ENCODE peak calls at places on chromosome 22, in ten cellular contexts. R is tibial artery, V is left ventricle myocardium inferior, S is lung, M is H1, Q is HCT116, G is coronary artery, H is stomach, X is colonic mucosa, F is upper lobe of right lung. N is an unnamed sample.

GRCh38 chr22:48885919-48886305 is 941.8 kb downstream of the BRD1 start:
- DNase-seq in R (peak; percentile 45), V (peak; percentile 3), S (no peak), M (no peak), Q (no peak), G (peak; percentile 38), H (no peak), X (no peak), F (peak; percentile 44), N (no peak)

GRCh38 chr22:21076907-21077625 is 31.3 kb downstream of the LRRC74B start:
- DNase-seq in R (peak; percentile 51), V (no peak), S (no peak), M (no peak), Q (no peak), G (no peak), H (no peak), X (no peak), F (no peak), N (no peak)

GRCh38 chr22:35375031-35375430 is 5.9 kb upstream of the HMOX1 start:
- DNase-seq in R (no peak), V (no peak), S (no peak), M (no peak), Q (no peak), G (no peak), H (no peak), X (no peak), F (no peak), N (no peak)

GRCh38 chr22:49350441-49351121 is 477.1 kb downstream of the BRD1 start:
- DNase-seq in R (peak; percentile 47), V (no peak), S (no peak), M (no peak), Q (no peak), G (peak; percentile 50), H (no peak), X (no peak), F (peak; percentile 52), N (no peak)

GRCh38 chr22:40400173-40400572 is 29.8 kb downstream of the SGSM3 start:
- DNase-seq in R (no peak), V (no peak), S (no peak), M (no peak), Q (no peak), G (no peak), H (peak; percentile 52), X (no peak), F (no peak), N (no peak)

GRCh38 chr22:40890881-40891280 is 29.0 kb upstream of the DNAJB7 start:
- DNase-seq in R (no peak), V (no peak), S (no peak), M (no peak), Q (no peak), G (no peak), H (no peak), X (no peak), F (no peak), N (no peak)

GRCh38 chr22:19821523-19822300 is 33.0 kb downstream of the GNB1L start:
- DNase-seq in R (peak; percentile 37), V (no peak), S (no peak), M (peak; percentile 47), Q (no peak), G (peak; percentile 65), H (peak; percentile 13), X (no peak), F (peak; percentile 56), N (no peak)

GRCh38 chr22:31501738-31502137 is 5.4 kb downstream of the SFI1 start:
- DNase-seq in R (no peak), V (no peak), S (no peak), M (no peak), Q (no peak), G (no peak), H (no peak), X (no peak), F (no peak), N (no peak)

GRCh38 chr22:20635227-20635591 is 127.8 kb downstream of the MED15 start:
- DNase-seq in R (no peak), V (no peak), S (no peak), M (no peak), Q (no peak), G (no peak), H (no peak), X (no peak), F (no peak), N (no peak)

GRCh38 chr22:27537481-27537891 is 264.1 kb downstream of the MN1 start:
- DNase-seq in R (no peak), V (peak; percentile 58), S (no peak), M (no peak), Q (no peak), G (no peak), H (no peak), X (no peak), F (no peak), N (no peak)

GRCh38 chr22:20750461-20751184 is 23.3 kb upstream of the SERPIND1 start:
- DNase-seq in R (peak; percentile 71), V (peak; percentile 47), S (peak; percentile 72), M (no peak), Q (no peak), G (no peak), H (peak; percentile 50), X (peak; percentile 46), F (peak; percentile 77), N (peak; percentile 86)

GRCh38 chr22:45645526-45646414 is 25.9 kb upstream of the ATXN10 start:
- DNase-seq in R (peak; percentile 81), V (peak; percentile 70), S (peak; percentile 76), M (peak; percentile 97), Q (peak; percentile 26), G (no peak), H (peak; percentile 82), X (peak; percentile 81), F (peak; percentile 89), N (peak; percentile 26)

GRCh38 chr22:42303304-42304020 is 33.0 kb upstream of the TCF20 start:
- DNase-seq in R (no peak), V (no peak), S (no peak), M (no peak), Q (no peak), G (no peak), H (no peak), X (peak; percentile 64), F (no peak), N (no peak)

DNA sequence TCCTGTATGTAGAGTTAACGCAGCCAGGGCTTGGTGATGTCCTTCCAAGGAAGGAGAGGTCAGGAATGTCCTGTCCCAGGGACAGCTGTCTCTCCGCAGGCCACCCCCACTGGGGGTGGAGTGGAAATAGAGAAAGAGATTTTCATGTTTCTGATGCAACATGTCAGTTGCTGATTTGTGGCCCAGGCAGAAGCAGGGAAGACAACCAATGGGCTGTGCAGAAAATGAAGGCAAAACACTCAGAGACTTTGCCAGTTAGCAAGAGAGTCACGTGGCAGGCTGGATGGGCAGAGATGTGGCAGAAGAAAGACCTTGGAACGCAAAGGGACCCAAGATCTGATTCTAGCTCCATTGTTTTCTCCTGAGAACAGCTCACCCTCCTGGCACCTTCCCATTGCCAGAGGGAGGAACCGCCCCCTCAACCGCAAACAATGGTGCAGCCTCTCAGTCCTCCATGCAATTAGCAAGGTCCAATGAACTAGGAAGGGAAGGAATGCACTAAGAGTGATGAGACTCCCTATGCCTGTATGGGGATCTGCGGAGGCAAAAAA is 71.0 kb downstream of the SYN3 start:
- DNase-seq in R (no peak), V (no peak), S (no peak), M (peak; percentile 51), Q (no peak), G (no peak), H (no peak), X (no peak), F (no peak), N (no peak)
- H3K27ac ChIP-seq in R (no peak overlapping the region), V (no peak overlapping the region), S (no peak overlapping the region), M (no peak overlapping the region), Q (no peak overlapping the region), G (no peak overlapping the region), H (no peak overlapping the region), X (no peak overlapping the region), F (no peak overlapping the region), N (no peak overlapping the region)

DNA sequence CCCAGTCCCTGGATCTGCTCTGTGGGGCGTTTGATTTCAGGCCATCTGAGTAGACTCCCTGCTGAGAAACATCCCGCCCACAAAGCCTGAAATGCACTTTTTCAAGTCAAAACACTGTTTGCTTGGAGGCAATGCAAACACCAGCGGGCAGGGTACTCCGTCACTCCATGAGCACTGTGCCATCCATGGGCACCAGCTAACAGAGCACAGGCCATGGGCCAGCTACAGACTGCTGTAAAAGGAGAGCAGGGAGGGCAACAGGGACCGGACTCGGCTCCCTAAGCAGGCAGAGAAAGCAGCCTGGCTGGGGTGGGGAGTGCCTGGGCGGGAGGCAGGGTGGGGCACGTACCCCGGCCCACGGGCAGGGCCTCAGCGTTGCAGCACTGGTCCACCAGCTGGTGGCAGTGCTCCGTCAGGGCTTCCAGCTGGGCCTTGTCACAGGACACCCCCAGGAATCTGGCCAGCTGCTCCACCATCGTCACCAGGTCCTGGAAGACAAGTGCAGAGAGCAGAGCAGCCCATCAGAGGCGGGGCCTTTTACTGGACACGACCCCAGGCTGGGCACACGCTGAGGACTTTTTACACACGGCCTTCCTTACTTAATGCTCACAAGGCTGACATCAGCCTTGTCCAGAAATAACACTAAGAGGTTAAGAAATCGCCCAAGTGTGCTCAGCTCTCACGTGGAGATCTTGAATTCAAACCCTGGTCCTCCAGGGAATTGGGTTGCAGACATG is 16.8 kb upstream of the EFCAB6 start:
- DNase-seq in R (peak; percentile 74), V (peak; percentile 88), S (peak; percentile 60), M (no peak), Q (no peak), G (peak; percentile 91), H (no peak), X (peak; percentile 27), F (peak; percentile 70), N (peak; percentile 4)
- TF ChIP-seq CTCF in R (no peak), V (peak; percentile 61), S (no peak), M (peak; percentile 38), Q (no peak), G (peak; percentile 10), H (no peak), X (no peak), F (no peak), N (peak; percentile 19)

DNA sequence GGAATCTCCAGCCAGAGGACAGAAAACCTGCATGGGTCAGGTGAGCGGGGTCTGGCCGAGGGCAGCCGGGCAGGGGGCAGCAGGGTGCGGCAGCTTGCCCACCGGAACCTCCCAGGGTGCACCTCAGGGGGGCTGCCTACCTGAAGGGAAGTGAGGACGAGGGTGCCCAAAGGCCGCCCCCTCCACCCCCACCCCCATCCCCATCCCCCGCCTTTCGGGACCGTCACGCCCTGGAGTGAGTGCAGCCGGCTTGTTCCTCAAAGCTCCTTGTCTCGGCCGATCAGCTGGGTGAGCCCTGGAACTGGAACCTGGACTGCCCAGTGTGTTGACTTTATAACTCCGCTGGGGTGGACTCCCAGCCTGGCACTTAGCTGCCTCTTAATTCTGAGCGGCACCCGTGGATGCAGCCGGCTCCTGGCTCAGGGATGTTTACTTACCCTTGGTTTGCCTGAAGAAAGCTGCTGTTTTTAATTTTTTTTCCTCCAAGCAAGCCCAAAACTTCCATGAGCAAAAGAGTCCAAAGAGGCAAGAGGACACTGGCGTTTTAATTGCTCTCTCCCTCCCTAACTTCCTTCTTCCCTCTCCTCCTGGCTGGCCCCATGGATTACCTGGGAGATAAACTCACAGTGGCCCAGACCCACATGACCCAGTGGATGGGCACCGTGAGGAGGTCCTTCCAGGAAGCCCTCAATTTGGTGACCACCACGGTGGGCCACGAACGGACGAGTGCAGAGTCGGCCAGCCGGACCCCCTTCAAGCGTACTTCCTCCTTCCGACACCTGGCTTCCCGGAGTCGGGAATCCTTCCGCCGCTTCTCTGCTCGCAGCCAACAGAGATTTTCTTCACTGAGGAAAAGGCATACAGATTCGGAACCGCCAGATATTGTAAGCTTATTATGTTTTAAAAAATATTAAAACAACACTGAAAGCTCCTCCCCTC is 87.8 kb upstream of the CRYBB3 start:
- DNase-seq in R (peak; percentile 89), V (no peak), S (peak; percentile 75), M (no peak), Q (no peak), G (peak; percentile 82), H (peak; percentile 87), X (peak; percentile 77), F (peak; percentile 87), N (no peak)
- H3K4me3 ChIP-seq in R (peak overlapping the region; percentile 66), V (peak overlapping the region; percentile 82), S (peak overlapping the region; percentile 22), M (peak overlapping the region; percentile 69), Q (peak overlapping the region; percentile 45), G (peak overlapping the region; percentile 75), H (peak overlapping the region; percentile 56), X (peak overlapping the region; percentile 56), F (peak overlapping the region; percentile 59), N (peak overlapping the region; percentile 58)

GRCh38 chr22:37625737-37626136 is 13.7 kb upstream of the SH3BP1 start:
- DNase-seq in R (peak; percentile 65), V (no peak), S (no peak), M (no peak), Q (no peak), G (no peak), H (no peak), X (no peak), F (no peak), N (no peak)
- H3K27ac ChIP-seq in R (peak overlapping the region; percentile 75), V (peak overlapping the region; percentile 64), S (peak overlapping the region; percentile 77), M (no peak overlapping the region), Q (no peak overlapping the region), G (peak overlapping the region; percentile 2), H (no peak overlapping the region), X (peak overlapping the region; percentile 70), F (peak overlapping the region; percentile 70), N (no peak overlapping the region)